ENCODE peak calls at places on chromosome 5, in six cellular contexts. R is psoas muscle, L is thoracic aorta, Y is epithelial cell of esophagus, I is neural crest cell, A is astrocyte of the spinal cord. J is an unnamed sample.

GRCh38 chr5:140821375-140822280 is at the start of gene PCDHA5:
- DNase-seq in Y (peak; percentile 33), R (no peak), I (no peak), A (no peak), L (no peak), J (no peak)

GRCh38 chr5:96934695-96935555 is 955 bp upstream of the LNPEP start:
- DNase-seq in Y (peak; percentile 97), A (peak; percentile 97), I (peak; percentile 79), L (peak; percentile 57), R (peak; percentile 92), J (peak; percentile 88)

GRCh38 chr5:178320281-178320855 is 87.8 kb upstream of the PHYKPL start:
- DNase-seq in L (no peak), Y (no peak), A (no peak), R (no peak), I (no peak), J (no peak)

GRCh38 chr5:179805529-179806249 is 977 bp downstream of the MGAT4B start:
- DNase-seq in L (no peak), A (no peak), I (peak; percentile 41), R (peak; percentile 54), Y (peak; percentile 44), J (peak; percentile 59)

GRCh38 chr5:178583279-178583678 is 6.9 kb downstream of the COL23A1 start:
- DNase-seq in L (no peak), Y (no peak), R (no peak), I (no peak), A (no peak), J (no peak)

GRCh38 chr5:60274704-60275103 is 381.2 kb upstream of the PDE4D start:
- DNase-seq in R (no peak), A (no peak), L (no peak), Y (no peak), I (no peak), J (no peak)

GRCh38 chr5:124741711-124742496 is 4.5 kb downstream of the ZNF608 start:
- DNase-seq in L (no peak), R (no peak), A (peak; percentile 94), I (no peak), Y (peak; percentile 72), J (no peak)

GRCh38 chr5:134101686-134102439 is 12.6 kb upstream of the TCF7 start:
- DNase-seq in I (peak; percentile 78), A (no peak), R (peak; percentile 68), L (no peak), Y (peak; percentile 28), J (peak; percentile 80)

GRCh38 chr5:158819840-158820620 is 279.7 kb downstream of the EBF1 start:
- DNase-seq in R (no peak), L (no peak), I (no peak), Y (peak; percentile 50), A (peak; percentile 42), J (no peak)

GRCh38 chr5:74424162-74424868 is 216.2 kb downstream of the ENC1 start:
- DNase-seq in A (no peak), L (no peak), I (no peak), Y (peak; percentile 97), R (peak; percentile 18), J (no peak)

GRCh38 chr5:149210968-149211495 is 60.6 kb upstream of the AFAP1L1 start:
- DNase-seq in L (no peak), R (no peak), Y (no peak), A (no peak), I (peak; percentile 9), J (peak; percentile 25)

GRCh38 chr5:54383225-54383624 is 72.3 kb upstream of the HSPB3 start:
- DNase-seq in R (no peak), A (no peak), Y (peak; percentile 50), L (no peak), I (no peak), J (no peak)

GRCh38 chr5:59401637-59402036 is 491.9 kb downstream of the PDE4D start:
- DNase-seq in Y (no peak), R (no peak), L (no peak), A (no peak), I (no peak), J (no peak)

GRCh38 chr5:55899344-55899743 is 48.2 kb downstream of the IL31RA start:
- DNase-seq in I (no peak), L (no peak), Y (peak; percentile 41), R (no peak), A (peak; percentile 32), J (no peak)

GRCh38 chr5:32076699-32077695 is 97.1 kb downstream of the GOLPH3 start:
- DNase-seq in I (peak; percentile 48), L (no peak), Y (peak; percentile 69), R (peak; percentile 39), A (peak; percentile 91), J (peak; percentile 27)

GRCh38 chr5:143176048-143176447 is 227.4 kb downstream of the NR3C1 start:
- DNase-seq in I (no peak), L (no peak), R (no peak), Y (no peak), A (no peak), J (no peak)
- TF ChIP-seq CTCF in I (no peak), L (no peak), R (no peak), Y (no peak), A (no peak), J (no peak)

GRCh38 chr5:6900247-6900646 is 187.0 kb downstream of the TENT4A start:
- DNase-seq in I (no peak), R (no peak), A (no peak), L (no peak), Y (no peak), J (no peak)

GRCh38 chr5:6902597-6902996 is 189.4 kb downstream of the TENT4A start:
- DNase-seq in I (no peak), A (no peak), R (no peak), Y (no peak), L (no peak), J (no peak)

GRCh38 chr5:6899215-6899614 is 186.0 kb downstream of the TENT4A start:
- DNase-seq in I (no peak), R (no peak), Y (no peak), A (no peak), L (no peak), J (no peak)

GRCh38 chr5:6902094-6902493 is 188.9 kb downstream of the TENT4A start:
- DNase-seq in L (no peak), I (no peak), R (no peak), Y (no peak), A (no peak), J (no peak)

DNA sequence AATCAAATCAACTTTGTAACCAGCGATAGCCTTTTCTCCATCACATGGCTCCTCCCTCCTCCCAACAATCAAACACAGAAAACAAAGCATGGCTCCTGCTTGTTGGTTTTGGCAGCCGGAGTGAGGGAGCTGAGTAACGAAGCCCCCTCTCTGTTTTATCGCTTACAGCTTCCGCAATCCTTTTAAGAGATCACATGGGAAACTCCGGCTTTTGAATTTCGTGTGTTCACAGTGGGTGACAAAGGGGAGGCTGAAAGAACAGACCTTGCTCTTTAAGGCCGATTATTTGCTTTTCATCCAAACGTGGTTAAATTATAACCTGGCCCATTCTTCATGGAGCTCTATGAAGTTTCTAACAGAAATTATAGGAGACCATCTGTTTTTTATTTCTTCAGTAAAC is 187.6 kb downstream of the TENT4A start:
- DNase-seq in A (no peak), I (no peak), L (no peak), R (no peak), Y (no peak), J (no peak)
- TF ChIP-seq CTCF in A (no peak), I (no peak), L (no peak), R (no peak), Y (no peak), J (no peak)

GRCh38 chr5:13524931-13525330 is 419.6 kb downstream of the DNAH5 start:
- DNase-seq in R (no peak), L (no peak), Y (no peak), A (no peak), I (no peak), J (no peak)
- TF ChIP-seq CTCF in R (no peak), L (no peak), Y (no peak), A (no peak), I (no peak), J (no peak)

GRCh38 chr5:72205431-72206009 is 98.2 kb downstream of the MAP1B start:
- DNase-seq in A (peak; percentile 35), Y (no peak), L (no peak), R (no peak), I (no peak), J (no peak)
- TF ChIP-seq CTCF in A (no peak), Y (no peak), L (no peak), R (no peak), I (no peak), J (no peak)